ENCODE peak calls at places on chromosomes 13 and 19, in four cellular contexts. C, E, T and L are unnamed samples. For H3K4me1 and H3K27me3, the result is how much of the 10 kb centered on the place peaks cover.

GRCh38 chr19:54252243-54252642 is 4.8 kb downstream of the LILRB5 start:
- DNase-seq in E (no peak), C (no peak), T (no peak), L (no peak)

GRCh38 chr19:13181747-13182388 is 31.7 kb downstream of the IER2 start:
- DNase-seq in E (peak), C (peak), T (no peak), L (no peak)

GRCh38 chr13:79018166-79018565 is 359.2 kb upstream of the OBI1 start:
- DNase-seq in T (no peak), E (no peak), C (no peak), L (no peak)

GRCh38 chr13:43981091-43981490 is 101.4 kb downstream of the LACC1 start:
- DNase-seq in E (no peak), T (no peak), C (no peak), L (no peak)

GRCh38 chr13:44921931-44922758 is 67.1 kb downstream of the NUFIP1 start:
- DNase-seq in E (peak), T (no peak), C (peak), L (no peak)

GRCh38 chr13:107322228-107322627 is 754.3 kb upstream of the ARGLU1 start:
- DNase-seq in C (no peak), E (no peak), T (no peak), L (no peak)

GRCh38 chr13:64925284-64925683 is 2304.9 kb downstream of the PCDH9 start:
- DNase-seq in C (no peak), T (no peak), E (no peak), L (no peak)

GRCh38 chr13:46179576-46180368 is 2.2 kb downstream of the LCP1 start:
- DNase-seq in C (peak), T (peak), E (peak), L (peak)

GRCh38 chr19:9958451-9958850 is 22.1 kb upstream of the OLFM2 start:
- DNase-seq in E (no peak), C (no peak), T (no peak), L (no peak)

GRCh38 chr13:98141091-98141490 is 1.8 kb upstream of the FARP1 start:
- DNase-seq in E (no peak), T (no peak), C (no peak), L (no peak)

GRCh38 chr19:39083983-39084731 is at the start of gene ACP7:
- DNase-seq in T (peak), C (no peak), E (no peak), L (peak)

GRCh38 chr19:38617764-38618589 is at the start of gene MAP4K1:
- DNase-seq in C (peak), T (peak), E (peak), L (peak)

GRCh38 chr19:14185158-14185557 is 20.8 kb downstream of the ADGRL1 start:
- DNase-seq in T (no peak), E (no peak), C (no peak), L (no peak)
- H3K4me3 ChIP-seq in T (no peak), E (no peak), C (no peak), L (no peak)

GRCh38 chr19:41321600-41322270 is 11.8 kb downstream of the CCDC97 start:
- DNase-seq in C (no peak), T (no peak), E (peak), L (no peak)
- H3K4me1 ChIP-seq in C (under half), T (under half), E (under half), L (under half)

GRCh38 chr19:18894254-18895037 is 1.5 kb downstream of the CERS1 start:
- DNase-seq in E (no peak), T (no peak), C (no peak), L (no peak)

GRCh38 chr19:18893573-18894253 is 2.2 kb downstream of the CERS1 start:
- DNase-seq in T (no peak), C (no peak), E (no peak), L (no peak)

GRCh38 chr19:18895828-18896341 is at the start of gene CERS1:
- DNase-seq in E (no peak), T (no peak), C (no peak), L (no peak)

GRCh38 chr19:18896421-18896841 is 473 bp upstream of the CERS1 start:
- DNase-seq in T (no peak), C (no peak), E (no peak), L (no peak)

GRCh38 chr19:18895038-18895827 is 725 bp downstream of the CERS1 start:
- DNase-seq in T (no peak), E (peak), C (peak), L (no peak)
- H3K27me3 ChIP-seq in T (under half), E (under half), C (under half), L (under half)

DNA sequence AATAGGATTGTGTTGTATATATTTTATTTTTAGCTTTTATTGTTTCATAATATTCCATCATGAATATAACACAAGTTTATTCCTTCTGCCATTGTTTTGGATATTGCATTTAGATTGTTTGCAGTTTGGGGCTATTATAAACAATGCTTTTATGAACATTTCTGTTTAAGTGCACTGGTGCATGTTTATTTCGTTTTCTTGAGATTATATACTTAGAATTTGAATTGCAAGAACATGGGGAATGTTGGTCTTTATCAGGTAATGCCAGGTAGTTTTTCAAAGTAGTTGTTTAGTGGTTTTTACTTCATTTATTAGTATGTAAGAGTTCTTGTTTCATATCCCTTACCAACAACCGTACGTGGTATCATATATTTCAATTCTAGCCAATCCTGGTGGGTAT is 4.3 kb downstream of the LSM14A start:
- DNase-seq in C (no peak), E (no peak), T (no peak), L (no peak)
- H3K4me3 ChIP-seq in C (peak), E (no peak), T (no peak), L (peak)

DNA sequence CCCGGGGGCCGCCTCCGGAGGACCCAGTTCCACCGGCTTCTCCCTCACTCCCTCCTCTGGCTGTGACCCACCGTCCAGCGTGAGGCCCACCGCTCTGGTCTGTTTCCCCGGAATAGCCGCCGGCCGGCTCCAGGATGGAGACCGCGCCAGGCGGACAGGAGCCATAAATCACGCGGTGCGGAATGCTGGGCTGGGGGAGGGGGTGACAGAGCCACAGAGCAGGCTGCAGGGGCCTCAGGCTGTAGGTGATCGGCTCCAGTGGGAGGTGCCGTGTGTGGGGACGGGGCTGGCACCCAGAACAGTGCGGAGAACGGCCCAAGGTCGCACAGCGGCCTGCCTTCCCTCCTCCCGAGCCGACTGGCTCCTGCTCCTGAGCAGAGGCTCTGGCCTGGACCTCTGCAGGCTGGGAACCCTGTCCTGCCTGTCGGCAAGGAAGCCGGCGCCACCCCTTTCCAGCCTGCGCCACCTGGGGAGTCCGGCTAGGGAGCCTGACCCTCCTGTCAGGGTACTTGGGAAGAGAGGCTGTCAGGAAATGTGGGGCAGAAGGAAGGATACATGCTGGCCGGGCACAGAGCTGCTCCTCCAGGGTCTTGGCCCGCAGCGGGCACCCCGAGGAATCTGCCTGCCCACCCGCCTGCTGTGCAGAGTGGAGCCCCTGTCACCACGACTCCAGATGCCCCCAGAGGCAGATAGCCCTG is 8.3 kb downstream of the PIAS4 start:
- DNase-seq in C (no peak), E (no peak), T (no peak), L (no peak)
- H3K4me1 ChIP-seq in C (under half), E (under half), T (under half), L (under half)

GRCh38 chr13:28819046-28819747 is 942 bp upstream of the MTUS2 start:
- DNase-seq in E (no peak), C (no peak), T (no peak), L (no peak)
- H3K27me3 ChIP-seq in E (half or more), C (under half), T (under half), L (under half)

GRCh38 chr19:682678-683320 is 6.6 kb downstream of the FSTL3 start:
- DNase-seq in T (no peak), C (peak), E (no peak), L (no peak)

GRCh38 chr19:681029-681626 is 4.9 kb downstream of the FSTL3 start:
- DNase-seq in C (peak), T (no peak), E (peak), L (peak)

GRCh38 chr19:679418-680286 is 3.5 kb downstream of the FSTL3 start:
- DNase-seq in T (peak), E (peak), C (peak), L (no peak)

GRCh38 chr19:680287-681028 is 4.3 kb downstream of the FSTL3 start:
- DNase-seq in T (peak), E (peak), C (peak), L (peak)

GRCh38 chr19:681638-682037 is 5.4 kb downstream of the FSTL3 start:
- DNase-seq in C (no peak), T (no peak), E (no peak), L (no peak)
- H3K4me3 ChIP-seq in C (no peak), T (no peak), E (no peak), L (no peak)

DNA sequence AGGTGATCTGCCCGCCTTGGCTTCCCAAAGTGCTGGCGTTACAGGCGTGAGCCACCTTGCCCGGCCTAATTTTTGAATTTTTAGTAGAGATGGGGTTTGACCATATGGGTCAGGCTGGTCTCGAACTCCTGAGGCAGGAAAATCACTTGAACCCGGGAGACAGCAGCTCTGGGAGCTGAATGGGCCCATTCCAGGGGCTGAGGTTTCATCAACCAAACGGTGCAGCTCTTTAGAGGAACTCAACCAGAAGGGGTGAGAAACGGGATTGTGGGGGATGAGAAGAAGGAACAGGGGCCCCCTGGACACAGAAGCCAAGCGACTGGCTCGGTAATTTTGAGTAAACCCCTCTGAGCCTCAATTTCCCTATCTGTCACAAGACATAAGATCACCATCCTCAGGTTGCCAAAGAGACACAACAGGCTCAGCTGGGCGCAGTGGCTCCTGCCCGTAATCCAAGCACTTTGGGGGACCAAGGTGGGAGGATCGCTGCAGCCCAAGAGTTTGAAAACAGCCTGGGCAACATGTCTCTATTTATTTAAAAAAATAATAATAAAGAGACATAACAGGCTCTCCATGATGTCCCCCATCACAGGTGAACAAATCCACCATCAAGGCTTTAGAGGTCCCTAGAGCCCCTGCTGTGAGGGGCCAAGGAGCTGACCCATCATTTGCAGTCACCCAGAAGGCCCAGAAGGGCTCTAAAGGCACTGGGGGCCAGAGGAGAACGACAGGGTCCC is 518 bp downstream of the IQCN start:
- DNase-seq in C (no peak), E (no peak), T (peak), L (no peak)
- H3K4me1 ChIP-seq in C (under half), E (under half), T (under half), L (under half)

GRCh38 chr13:28492527-28493367 is 2.2 kb downstream of the FLT1 start:
- DNase-seq in C (no peak), T (peak), E (no peak), L (peak)

GRCh38 chr13:28495586-28496564 is 947 bp upstream of the FLT1 start:
- DNase-seq in T (no peak), E (no peak), C (no peak), L (no peak)

GRCh38 chr13:28494537-28494860 is 429 bp downstream of the FLT1 start:
- DNase-seq in C (no peak), E (no peak), T (no peak), L (no peak)

GRCh38 chr13:28494861-28495585 is at the start of gene FLT1:
- DNase-seq in E (no peak), C (no peak), T (no peak), L (peak)

DNA sequence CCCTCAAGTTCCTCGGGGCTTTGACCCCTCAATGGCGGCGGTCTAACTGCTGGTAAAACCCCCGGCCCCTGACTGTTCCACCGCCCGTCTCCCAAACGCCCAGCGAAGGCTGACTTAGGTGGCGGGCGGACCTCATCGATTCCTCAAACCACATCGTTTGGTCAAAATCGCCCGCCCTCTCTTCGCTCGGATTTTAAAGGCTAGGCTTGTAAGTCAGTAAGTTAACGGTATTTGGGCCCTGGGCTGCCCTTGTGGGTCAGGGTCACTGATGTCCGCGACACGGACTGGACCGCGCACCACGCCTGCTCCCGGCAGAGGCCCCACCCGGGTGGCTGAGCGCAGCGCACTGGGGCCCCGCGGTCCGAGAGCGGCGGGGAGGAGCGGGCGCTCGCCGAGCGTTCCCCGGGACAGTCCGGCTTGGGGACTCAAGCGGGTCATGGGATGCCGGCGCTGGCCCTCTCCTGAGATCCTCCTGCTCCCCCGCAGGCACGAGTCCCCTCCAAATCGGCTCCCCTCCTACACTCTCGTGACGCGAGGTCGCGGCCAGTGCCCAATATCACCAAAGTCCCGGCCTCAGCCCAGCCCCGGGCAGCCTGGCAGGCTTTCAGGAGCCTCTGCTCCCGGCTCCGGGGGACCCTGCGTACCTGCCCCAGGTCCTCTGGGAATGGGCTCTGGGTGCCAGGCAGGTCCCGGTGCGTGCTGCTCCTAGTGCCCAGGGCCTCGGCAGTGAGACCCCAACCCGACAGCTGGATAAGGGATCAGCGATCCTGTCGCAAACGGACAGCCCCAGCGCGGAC is 990 bp downstream of the FLT1 start:
- DNase-seq in T (no peak), E (no peak), C (no peak), L (no peak)
- H3K27me3 ChIP-seq in T (under half), E (half or more), C (under half), L (under half)

GRCh38 chr19:16199275-16199932 is 1.7 kb downstream of the AP1M1 start:
- DNase-seq in C (no peak), E (no peak), T (no peak), L (no peak)
- H3K4me3 ChIP-seq in C (no peak), E (no peak), T (peak), L (no peak)